ENCODE peak calls at places on chromosomes 2 and 18, in seven cellular contexts. Y, K, H, V, U, T and F are unnamed samples.

GRCh38 chr2:7555260-7555659 is 638.0 kb downstream of the RNF144A start:
- DNase-seq in H (no peak), K (no peak), U (no peak), T (no peak), V (no peak), Y (no peak), F (no peak)

GRCh38 chr18:39969813-39970494 is 1985.1 kb upstream of the PIK3C3 start:
- DNase-seq in V (no peak), U (no peak), Y (no peak), T (no peak), H (no peak), K (no peak), F (no peak)

GRCh38 chr18:75533954-75534353 is 106.5 kb upstream of the SMIM21 start:
- DNase-seq in V (no peak), H (peak), K (no peak), U (no peak), Y (peak), T (no peak), F (peak)

GRCh38 chr2:191854385-191855372 is 7.8 kb upstream of the CAVIN2 start:
- DNase-seq in K (no peak), Y (no peak), T (no peak), V (no peak), U (no peak), H (no peak), F (peak)

GRCh38 chr2:110713508-110714362 is 18.6 kb upstream of the ACOXL start:
- DNase-seq in Y (peak), K (no peak), H (no peak), T (no peak), U (no peak), V (no peak), F (no peak)

GRCh38 chr18:45324489-45325111 is 290.7 kb upstream of the SLC14A2 start:
- DNase-seq in U (no peak), H (peak), V (no peak), T (peak), Y (peak), K (no peak), F (peak)

GRCh38 chr2:207530160-207531023 is 630 bp downstream of the CREB1 start:
- DNase-seq in K (no peak), V (peak), H (peak), U (peak), T (no peak), Y (peak), F (peak)

GRCh38 chr2:119481501-119482455 is 42.5 kb downstream of the SCTR start:
- DNase-seq in U (no peak), Y (no peak), T (no peak), V (no peak), H (no peak), K (no peak), F (no peak)

GRCh38 chr2:24970483-24971299 is 1.1 kb downstream of the DNAJC27 start:
- DNase-seq in U (no peak), T (no peak), K (no peak), H (no peak), V (no peak), Y (peak), F (peak)

GRCh38 chr18:49623571-49623970 is 61.7 kb downstream of the LIPG start:
- DNase-seq in V (no peak), T (no peak), U (no peak), H (no peak), Y (no peak), K (no peak), F (no peak)

GRCh38 chr2:146837857-146838256 is 1007.0 kb upstream of the ACVR2A start:
- DNase-seq in U (no peak), T (no peak), Y (no peak), K (no peak), V (no peak), H (no peak), F (no peak)

GRCh38 chr18:3481696-3482210 is 31.8 kb downstream of the TGIF1 start:
- DNase-seq in T (no peak), K (no peak), U (peak), V (no peak), Y (peak), H (no peak), F (peak)

GRCh38 chr2:163682695-163683094 is 53.1 kb downstream of the FIGN start:
- DNase-seq in T (no peak), H (no peak), Y (peak), U (no peak), V (no peak), K (no peak), F (peak)

GRCh38 chr2:174280596-174280995 is 32.3 kb upstream of the OLA1 start:
- DNase-seq in V (no peak), K (no peak), Y (no peak), H (no peak), T (no peak), U (no peak), F (no peak)

GRCh38 chr2:119367472-119368099 is 809 bp downstream of the DBI start:
- DNase-seq in V (peak), T (peak), U (peak), Y (peak), K (no peak), H (peak), F (peak)

GRCh38 chr2:143728498-143728897 is 599.3 kb downstream of the ARHGAP15 start:
- DNase-seq in V (peak), T (no peak), K (no peak), Y (no peak), H (no peak), U (no peak), F (no peak)

GRCh38 chr18:53991805-53992204 is 232.7 kb downstream of the MBD2 start:
- DNase-seq in T (no peak), U (no peak), K (no peak), Y (peak), V (no peak), H (no peak), F (peak)

GRCh38 chr2:20184067-20184938 is 40.6 kb downstream of the SDC1 start:
- DNase-seq in Y (peak), K (no peak), U (no peak), V (no peak), H (peak), T (peak), F (peak)

GRCh38 chr2:64963719-64964118 is 25.5 kb upstream of the SLC1A4 start:
- DNase-seq in V (no peak), H (no peak), Y (no peak), K (no peak), T (no peak), U (no peak), F (no peak)